ENCODE peak calls at places on chromosomes 7 and 10, in eight cellular contexts. Y is adrenal gland, O is endothelial cell, D is HS-27A, F is NCI-H524 treated with DMSO at 0.1 percent for 48 hours, J is thoracic aorta, B is activated T-cell treated with anti-CD3 and anti-CD28 coated beads for 4 hours, I is T-helper 1 cell. X is an unnamed sample.

GRCh38 chr10:70357447-70358035 is 24.9 kb downstream of the LRRC20 start:
- DNase-seq in Y (no peak), O (no peak), D (no peak), F (no peak), J (no peak), B (no peak), I (no peak), X (no peak)

GRCh38 chr7:157011333-157012112 is 1.1 kb upstream of the MNX1 start:
- DNase-seq in Y (no peak), O (no peak), D (no peak), F (no peak), J (no peak), B (no peak), I (no peak), X (no peak)

GRCh38 chr7:67019562-67020390 is 23.1 kb downstream of the TYW1 start:
- DNase-seq in Y (no peak), O (no peak), D (no peak), F (peak; percentile 46), J (no peak), B (no peak), I (no peak), X (no peak)

GRCh38 chr7:120259382-120259781 is 13.6 kb upstream of the KCND2 start:
- DNase-seq in Y (no peak), O (no peak), D (peak; percentile 27), F (no peak), J (no peak), B (no peak), I (no peak), X (no peak)

GRCh38 chr10:48455055-48455391 is 148.5 kb downstream of the MAPK8 start:
- DNase-seq in Y (no peak), O (no peak), D (no peak), F (no peak), J (no peak), B (no peak), I (no peak), X (no peak)

GRCh38 chr7:56483153-56483552 is 366.9 kb upstream of the NUPR2 start:
- DNase-seq in Y (no peak), O (no peak), D (no peak), F (no peak), J (no peak), B (no peak), I (no peak), X (no peak)

GRCh38 chr7:125651823-125652528 is 722.4 kb upstream of the POT1 start:
- DNase-seq in Y (no peak), O (no peak), D (no peak), F (no peak), J (no peak), B (no peak), I (no peak), X (no peak)

GRCh38 chr10:96789571-96790108 is 42.5 kb upstream of the LCOR start:
- DNase-seq in Y (no peak), O (no peak), D (no peak), F (no peak), J (no peak), B (no peak), I (no peak), X (no peak)

GRCh38 chr10:78807504-78808202 is 261.1 kb upstream of the ZMIZ1 start:
- DNase-seq in Y (no peak), O (no peak), D (no peak), F (no peak), J (no peak), B (no peak), I (no peak), X (no peak)

GRCh38 chr10:7320072-7320471 is 90.8 kb downstream of the SFMBT2 start:
- DNase-seq in Y (peak; percentile 35), O (no peak), D (no peak), F (peak; percentile 13), J (no peak), B (no peak), I (no peak), X (no peak)

GRCh38 chr7:137025469-137026175 is 157.2 kb downstream of the CHRM2 start:
- DNase-seq in Y (no peak), O (no peak), D (no peak), F (no peak), J (no peak), B (no peak), I (no peak), X (no peak)

GRCh38 chr10:42523098-42523497 is 115.3 kb downstream of the ZNF33B start:
- DNase-seq in Y (no peak), O (no peak), D (no peak), F (no peak), J (no peak), B (no peak), I (no peak), X (no peak)

GRCh38 chr7:106773228-106773627 is 91.9 kb upstream of the PIK3CG start:
- DNase-seq in Y (no peak), O (no peak), D (no peak), F (no peak), J (no peak), B (no peak), I (no peak), X (no peak)

GRCh38 chr7:80724249-80724871 is 85.9 kb downstream of the CD36 start:
- DNase-seq in Y (no peak), O (no peak), D (no peak), F (peak; percentile 45), J (no peak), B (no peak), I (no peak), X (no peak)

GRCh38 chr7:88818552-88818951 is 23.0 kb upstream of the TEX47 start:
- DNase-seq in Y (no peak), O (no peak), D (no peak), F (no peak), J (no peak), B (no peak), I (no peak), X (no peak)

GRCh38 chr7:99461221-99461620 is 4.7 kb downstream of the ATP5MF start:
- DNase-seq in Y (no peak), O (no peak), D (no peak), F (no peak), J (no peak), B (no peak), I (no peak), X (no peak)

GRCh38 chr7:112137141-112138101 is 68.8 kb downstream of the DOCK4 start:
- DNase-seq in Y (no peak), O (no peak), D (no peak), F (no peak), J (no peak), B (no peak), I (no peak), X (no peak)

GRCh38 chr7:85030893-85031292 is 156.0 kb downstream of the SEMA3D start:
- DNase-seq in Y (no peak), O (no peak), D (peak; percentile 24), F (no peak), J (no peak), B (no peak), I (no peak), X (no peak)

GRCh38 chr10:109892885-109893284 is 30.4 kb downstream of the XPNPEP1 start:
- DNase-seq in Y (peak; percentile 79), O (no peak), D (no peak), F (no peak), J (peak; percentile 27), B (no peak), I (no peak), X (no peak)

GRCh38 chr7:99196536-99197288 is 11.2 kb downstream of the KPNA7 start:
- DNase-seq in Y (no peak), O (no peak), D (no peak), F (no peak), J (no peak), B (no peak), I (no peak), X (no peak)

GRCh38 chr10:110643670-110644597 is at the start of gene RBM20:
- DNase-seq in Y (peak; percentile 15), O (peak; percentile 39), D (no peak), F (no peak), J (no peak), B (no peak), I (no peak), X (no peak)

GRCh38 chr10:31927597-31928530 is 767 bp downstream of the ARHGAP12 start:
- DNase-seq in Y (peak; percentile 54), O (peak; percentile 56), D (peak; percentile 14), F (no peak), J (no peak), B (peak; percentile 25), I (peak; percentile 24), X (peak; percentile 33)

GRCh38 chr7:151634643-151635042 is 114.9 kb upstream of the RHEB start:
- DNase-seq in Y (no peak), O (no peak), D (no peak), F (no peak), J (no peak), B (no peak), I (no peak), X (no peak)

GRCh38 chr7:19117081-19117869 is at the start of gene TWIST1:
- DNase-seq in Y (peak; percentile 80), O (peak; percentile 51), D (no peak), F (no peak), J (no peak), B (no peak), I (no peak), X (no peak)

GRCh38 chr7:95430864-95431263 is 4.0 kb downstream of the PON2 start:
- DNase-seq in Y (no peak), O (no peak), D (no peak), F (no peak), J (no peak), B (no peak), I (no peak), X (no peak)

GRCh38 chr10:16975188-16975587 is 154.4 kb downstream of the CUBN start:
- DNase-seq in Y (no peak), O (no peak), D (no peak), F (no peak), J (no peak), B (no peak), I (no peak), X (no peak)

X was measured in T-helper 17 cell.